ENCODE peak calls at places on chromosomes 13 and 19, in four cellular contexts. S is choroid plexus epithelial cell, C is ascending aorta, J is dorsolateral prefrontal cortex. O is an unnamed sample.

GRCh38 chr13:37775871-37776270 is 93.7 kb downstream of the TRPC4 start:
- DNase-seq in S (peak), C (no peak), J (no peak), O (no peak)

GRCh38 chr19:55519461-55520311 is 17.2 kb downstream of the SBK2 start:
- DNase-seq in S (peak), C (no peak), J (no peak), O (no peak)

GRCh38 chr13:79401259-79402071 is 4.6 kb downstream of the RBM26 start:
- DNase-seq in S (no peak), C (no peak), J (no peak), O (no peak)

GRCh38 chr19:30741539-30741938 is 369.4 kb downstream of the ZNF536 start:
- DNase-seq in S (no peak), C (no peak), J (no peak), O (no peak)

GRCh38 chr19:5504115-5504514 is 48.9 kb downstream of the ZNRF4 start:
- DNase-seq in S (no peak), C (no peak), J (no peak), O (no peak)

GRCh38 chr13:65309906-65310305 is 1920.2 kb downstream of the PCDH9 start:
- DNase-seq in S (no peak), C (no peak), J (no peak), O (no peak)

GRCh38 chr19:42919757-42920079 is 2.0 kb upstream of the PSG6 start:
- DNase-seq in S (peak), C (no peak), J (no peak), O (no peak)

GRCh38 chr19:31274266-31274963 is 74.8 kb downstream of the TSHZ3 start:
- DNase-seq in S (no peak), C (no peak), J (no peak), O (no peak)

GRCh38 chr19:46009530-46010510 is 13.0 kb downstream of the PGLYRP1 start:
- DNase-seq in S (peak), C (no peak), J (peak), O (no peak)

GRCh38 chr13:36480726-36481485 is 48.6 kb downstream of the CCNA1 start:
- DNase-seq in S (no peak), C (no peak), J (no peak), O (no peak)

GRCh38 chr13:95050800-95051620 is 250.2 kb downstream of the ABCC4 start:
- DNase-seq in S (no peak), C (no peak), J (no peak), O (no peak)

GRCh38 chr19:2168619-2169424 is 5.1 kb downstream of the DOT1L start:
- DNase-seq in S (peak), C (peak), J (peak), O (peak)

GRCh38 chr19:32750441-32751055 is 31.0 kb downstream of the TDRD12 start:
- DNase-seq in S (peak), C (no peak), J (no peak), O (no peak)

GRCh38 chr19:55310498-55310897 is 14.6 kb downstream of the TMEM150B start:
- DNase-seq in S (no peak), C (no peak), J (no peak), O (no peak)

GRCh38 chr19:45664575-45664974 is 3.4 kb upstream of the GIPR start:
- DNase-seq in S (no peak), C (no peak), J (no peak), O (no peak)

GRCh38 chr13:48500652-48501197 is 32.2 kb downstream of the RCBTB2 start:
- DNase-seq in S (peak), C (no peak), J (no peak), O (peak)

GRCh38 chr13:44578064-44578394 is 1.9 kb upstream of the TSC22D1 start:
- DNase-seq in S (no peak), C (no peak), J (no peak), O (no peak)

GRCh38 chr13:25420161-25420560 is 48.4 kb downstream of the ATP8A2 start:
- DNase-seq in S (no peak), C (no peak), J (no peak), O (no peak)

GRCh38 chr13:98239156-98240076 is 62.3 kb upstream of the RNF113B start:
- DNase-seq in S (no peak), C (no peak), J (no peak), O (no peak)

GRCh38 chr13:50129065-50129922 is 114.0 kb downstream of the KCNRG start:
- DNase-seq in S (peak), C (no peak), J (no peak), O (no peak)

GRCh38 chr19:30870861-30871260 is 478.4 kb downstream of the TSHZ3 start:
- DNase-seq in S (peak), C (no peak), J (no peak), O (no peak)

GRCh38 chr13:19767966-19768365 is 14.8 kb downstream of the PSPC1 start:
- DNase-seq in S (no peak), C (no peak), J (no peak), O (no peak)

GRCh38 chr19:18749362-18750231 is 41.5 kb downstream of the COMP start:
- DNase-seq in S (no peak), C (no peak), J (no peak), O (no peak)

GRCh38 chr13:79547821-79548220 is 66.9 kb downstream of the NDFIP2 start:
- DNase-seq in S (peak), C (no peak), J (no peak), O (no peak)

GRCh38 chr13:91357613-91358383 is 10.3 kb downstream of the MIR17HG start:
- DNase-seq in S (no peak), C (no peak), J (no peak), O (no peak)

DNA sequence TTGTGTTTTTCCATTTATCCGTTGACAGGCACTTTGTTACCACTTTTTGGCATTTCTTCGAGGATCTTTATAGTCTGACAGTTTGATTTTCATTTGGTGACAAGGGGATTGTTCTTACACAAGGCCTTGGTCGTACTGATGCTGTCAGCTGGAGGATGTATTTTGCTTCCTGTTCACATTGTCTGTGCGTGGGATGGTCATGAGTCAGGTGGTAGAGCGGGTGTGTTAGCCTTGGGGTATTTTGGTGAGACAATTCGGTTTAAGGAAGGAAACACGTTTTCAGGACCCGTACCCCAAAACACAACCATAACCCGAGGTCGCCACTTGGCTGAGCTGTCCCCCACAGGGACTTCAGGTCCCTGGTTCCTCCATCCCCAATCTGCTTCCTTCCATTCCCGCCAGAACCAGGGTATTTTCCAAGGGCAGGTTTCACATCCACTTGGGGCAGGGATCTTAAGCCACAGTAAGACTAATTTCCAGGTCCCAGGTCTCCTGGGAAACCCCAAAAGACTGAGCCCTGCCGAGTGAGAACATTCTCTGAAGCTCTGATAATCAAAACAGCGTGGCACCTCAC is 15.0 kb downstream of the MYO9B start:
- DNase-seq in S (no peak), C (no peak), J (no peak), O (no peak)
- TF ChIP-seq CTCF in S (no peak), C (no peak), J (no peak), O (no peak)

DNA sequence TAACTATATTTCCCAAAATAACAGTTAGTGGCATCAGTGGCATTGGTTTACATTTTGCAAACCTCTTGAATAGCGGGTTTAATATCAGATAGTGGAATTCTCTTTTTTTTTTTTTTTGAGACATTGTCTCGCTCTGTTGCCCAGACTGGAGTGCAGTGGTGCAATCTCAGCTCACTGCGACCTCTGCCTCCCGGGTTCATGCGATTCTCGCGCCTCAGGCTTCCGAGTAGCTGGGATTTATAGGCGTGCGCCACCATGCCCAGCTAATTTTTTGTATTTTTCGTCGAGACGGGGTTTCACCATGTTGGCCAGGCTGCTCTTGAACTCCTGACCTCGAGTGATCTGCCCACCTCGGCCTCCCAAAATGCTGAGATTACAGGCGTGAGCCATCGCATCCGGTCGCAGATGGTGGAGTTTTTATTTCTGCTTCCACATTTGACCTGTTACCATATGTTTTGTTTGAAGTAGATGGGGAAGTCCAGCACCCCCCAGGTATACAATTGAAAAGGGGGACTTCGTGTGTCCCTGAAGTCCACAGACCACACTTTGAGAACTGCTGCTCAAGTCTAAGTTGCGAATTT is 40.5 kb upstream of the XPO4 start:
- DNase-seq in S (no peak), C (no peak), J (no peak), O (no peak)
- H3K4me3 ChIP-seq in S (no peak), C (peak), J (no peak), O (no peak)

GRCh38 chr19:56837492-56837891 is 3.0 kb downstream of the PEG3 start:
- DNase-seq in S (peak), C (peak), J (peak), O (peak)

GRCh38 chr19:56837004-56837403 is 3.5 kb downstream of the PEG3 start:
- DNase-seq in S (no peak), C (no peak), J (no peak), O (no peak)

GRCh38 chr19:56838680-56838929 is 1.9 kb downstream of the PEG3 start:
- DNase-seq in S (no peak), C (no peak), J (no peak), O (no peak)

GRCh38 chr19:56838930-56839664 is 1.4 kb downstream of the PEG3 start:
- DNase-seq in S (peak), C (peak), J (peak), O (peak)

DNA sequence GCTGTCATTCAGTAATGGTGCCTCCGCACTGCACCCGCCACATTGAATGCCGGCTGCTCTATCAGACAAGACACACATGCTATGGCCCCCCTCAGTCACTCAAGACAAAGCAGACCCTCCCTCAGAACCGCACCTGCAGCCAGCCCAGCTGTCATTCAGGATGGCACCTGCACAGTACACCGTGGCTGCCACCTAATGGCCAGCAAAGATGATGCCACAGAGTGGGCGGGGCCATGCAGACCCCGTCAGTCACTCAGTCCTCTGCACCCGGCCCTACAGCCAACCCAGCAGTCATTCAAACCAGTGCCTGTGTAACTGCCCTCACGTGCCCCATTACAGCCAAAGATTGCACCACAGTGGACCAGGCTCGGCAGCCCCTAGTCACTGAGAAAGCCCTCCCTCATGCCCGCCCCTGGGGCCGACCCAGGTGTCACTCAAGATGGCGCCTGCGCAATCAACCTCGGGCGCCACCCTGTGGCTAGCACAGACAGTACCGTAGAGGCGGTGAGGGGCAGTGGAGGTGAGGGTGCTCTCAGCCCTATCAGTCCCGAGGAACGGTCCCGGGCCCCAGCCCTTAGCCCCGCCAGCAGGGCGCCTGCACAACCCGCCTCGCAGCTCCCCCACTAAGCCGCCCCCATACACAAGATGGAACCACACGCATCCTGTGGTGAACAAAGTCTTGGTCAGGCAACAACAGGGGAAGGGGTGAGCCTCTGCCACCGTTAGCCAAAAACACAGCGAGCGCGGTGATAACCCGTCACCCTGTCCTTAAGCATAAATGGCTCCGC is 2.4 kb downstream of the PEG3 start:
- DNase-seq in S (peak), C (peak), J (peak), O (peak)
- TF ChIP-seq CTCF in S (peak), C (peak), J (peak), O (peak)

GRCh38 chr13:113220877-113221276 is 11.5 kb downstream of the CUL4A start:
- DNase-seq in S (peak), C (no peak), J (no peak), O (no peak)
- H3K4me3 ChIP-seq in S (no peak), C (no peak), J (no peak), O (no peak)

DNA sequence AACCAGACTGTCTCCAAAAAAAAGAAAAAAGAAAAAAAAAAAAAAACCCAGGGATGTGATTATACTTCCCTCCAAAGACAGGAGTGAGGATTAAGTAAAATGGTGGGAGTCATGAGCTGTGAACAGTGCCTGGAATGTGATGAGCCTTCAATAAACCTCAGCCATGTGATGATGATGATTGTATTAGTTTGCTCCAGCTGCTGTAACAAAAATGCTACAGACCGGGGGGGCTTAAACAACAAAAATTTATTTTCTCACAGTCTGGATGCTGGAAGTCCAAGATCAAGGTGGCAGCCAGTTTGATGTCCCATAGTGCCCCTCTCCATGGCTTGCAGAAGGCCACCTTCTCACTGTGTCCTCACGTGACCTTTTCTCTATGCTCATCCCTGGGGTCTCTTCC is 8.9 kb upstream of the PVR start:
- DNase-seq in S (no peak), C (no peak), J (no peak), O (no peak)
- TF ChIP-seq CTCF in S (no peak), C (no peak), J (no peak), O (no peak)

DNA sequence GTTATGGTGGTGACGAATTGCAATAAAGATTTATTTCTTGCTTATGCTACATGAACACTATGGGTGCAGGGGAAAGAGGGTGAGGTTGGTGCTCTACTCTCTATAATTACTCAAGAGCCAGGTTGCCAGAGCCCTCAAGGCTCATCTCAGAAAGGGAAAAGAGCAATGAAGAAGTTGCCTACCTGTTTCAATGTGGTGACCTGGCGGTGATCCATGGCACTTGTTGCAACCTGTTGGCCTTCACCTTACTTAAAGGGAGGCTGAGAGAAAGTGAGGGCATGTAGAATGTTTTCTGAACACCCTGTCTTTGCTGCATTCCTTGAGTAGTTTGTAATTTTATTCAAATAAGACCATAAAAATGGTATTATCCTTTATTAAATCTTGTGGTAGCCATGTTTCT is 394.4 kb downstream of the GPC6 start:
- DNase-seq in S (no peak), C (no peak), J (no peak), O (no peak)
- H3K4me3 ChIP-seq in S (no peak), C (no peak), J (no peak), O (no peak)

GRCh38 chr13:110949628-110950027 is 34.8 kb upstream of the ANKRD10 start:
- DNase-seq in S (no peak), C (no peak), J (no peak), O (no peak)

GRCh38 chr13:110953416-110953815 is 38.5 kb upstream of the ANKRD10 start:
- DNase-seq in S (no peak), C (no peak), J (no peak), O (no peak)

GRCh38 chr13:110949116-110949515 is 34.2 kb upstream of the ANKRD10 start:
- DNase-seq in S (no peak), C (no peak), J (no peak), O (no peak)

GRCh38 chr13:110950356-110950755 is 35.5 kb upstream of the ANKRD10 start:
- DNase-seq in S (no peak), C (no peak), J (no peak), O (no peak)

GRCh38 chr13:110950819-110951570 is 36.1 kb upstream of the ANKRD10 start:
- DNase-seq in S (no peak), C (no peak), J (no peak), O (no peak)
- TF ChIP-seq CTCF in S (no peak), C (no peak), J (no peak), O (no peak)

GRCh38 chr19:7597689-7598088 is 2.0 kb downstream of the CAMSAP3 start:
- DNase-seq in S (no peak), C (no peak), J (no peak), O (no peak)

GRCh38 chr19:7598180-7598579 is 2.5 kb downstream of the CAMSAP3 start:
- DNase-seq in S (no peak), C (no peak), J (no peak), O (no peak)

GRCh38 chr19:7600721-7601120 is 5.1 kb downstream of the CAMSAP3 start:
- DNase-seq in S (no peak), C (no peak), J (no peak), O (no peak)

GRCh38 chr19:7595466-7596133 is at the start of gene CAMSAP3:
- DNase-seq in S (no peak), C (no peak), J (no peak), O (peak)

GRCh38 chr19:7596191-7596937 is 701 bp downstream of the CAMSAP3 start:
- DNase-seq in S (no peak), C (no peak), J (no peak), O (no peak)
- H3K4me3 ChIP-seq in S (no peak), C (peak), J (peak), O (peak)

O was measured in retinal pigment epithelial cell.